ENCODE peak calls at places on chromosome 14, in five cellular contexts. B, L, G, E and O are unnamed samples.

GRCh38 chr14:66572836-66573235 is 64.9 kb downstream of the GPHN start:
- DNase-seq in L (no peak), G (peak), B (no peak), E (no peak), O (no peak)

GRCh38 chr14:66003082-66003740 is 483.0 kb upstream of the CCDC196 start:
- DNase-seq in B (no peak), G (no peak), E (no peak), L (no peak), O (no peak)

GRCh38 chr14:32941668-32942065 is 3.0 kb downstream of the NPAS3 start:
- DNase-seq in B (no peak), E (no peak), G (no peak), L (no peak), O (no peak)

GRCh38 chr14:73764881-73765280 is 50.7 kb upstream of the PNMA1 start:
- DNase-seq in L (no peak), E (peak), B (no peak), G (no peak), O (no peak)

GRCh38 chr14:55684956-55685584 is 105.1 kb downstream of the KTN1 start:
- DNase-seq in G (peak), B (no peak), L (no peak), E (no peak), O (no peak)

GRCh38 chr14:72049462-72049861 is 117.2 kb downstream of the RGS6 start:
- DNase-seq in L (no peak), G (no peak), B (no peak), E (no peak), O (no peak)

GRCh38 chr14:76352639-76353281 is 23.2 kb upstream of the ESRRB start:
- DNase-seq in B (peak), E (no peak), G (peak), L (no peak), O (no peak)

GRCh38 chr14:66043921-66044320 is 442.2 kb upstream of the CCDC196 start:
- DNase-seq in G (no peak), L (no peak), E (no peak), B (no peak), O (peak)

GRCh38 chr14:74875941-74876913 is at the start of gene PROX2:
- DNase-seq in L (no peak), G (no peak), E (no peak), B (no peak), O (no peak)

GRCh38 chr14:36820901-36821300 is 159.2 kb downstream of the PAX9 start:
- DNase-seq in E (no peak), G (no peak), B (no peak), L (no peak), O (no peak)

GRCh38 chr14:22588419-22589095 is 467 bp downstream of the DAD1 start:
- DNase-seq in G (no peak), L (no peak), B (no peak), E (no peak), O (no peak)

GRCh38 chr14:24542346-24542936 is 33.6 kb downstream of the CTSG start:
- DNase-seq in G (peak), B (no peak), E (no peak), L (no peak), O (no peak)

GRCh38 chr14:103527408-103528157 is 1.4 kb upstream of the TRMT61A start:
- DNase-seq in L (no peak), E (no peak), B (peak), G (no peak), O (no peak)

GRCh38 chr14:73502017-73502619 is 11.4 kb downstream of the RIOX1 start:
- DNase-seq in L (no peak), B (no peak), G (peak), E (no peak), O (no peak)

GRCh38 chr14:103141117-103141796 is 18.0 kb downstream of the TNFAIP2 start:
- DNase-seq in E (no peak), G (peak), L (no peak), B (no peak), O (no peak)

GRCh38 chr14:61498811-61499210 is 177.4 kb downstream of the PRKCH start:
- DNase-seq in B (no peak), G (peak), L (no peak), E (no peak), O (peak)

GRCh38 chr14:105061428-105062047 is 3.7 kb downstream of the GPR132 start:
- DNase-seq in L (no peak), G (no peak), E (no peak), B (no peak), O (no peak)

GRCh38 chr14:92560106-92560865 is 46.7 kb downstream of the RIN3 start:
- DNase-seq in E (no peak), L (no peak), G (no peak), B (no peak), O (no peak)

GRCh38 chr14:103704708-103705107 is 10.5 kb downstream of the XRCC3 start:
- DNase-seq in G (no peak), B (no peak), E (no peak), L (no peak), O (no peak)

GRCh38 chr14:97456958-97457357 is 659.8 kb downstream of the VRK1 start:
- DNase-seq in B (no peak), L (no peak), E (no peak), G (no peak), O (no peak)

GRCh38 chr14:21107360-21107781 is 6.5 kb downstream of the TMEM253 start:
- DNase-seq in L (no peak), E (no peak), G (peak), B (peak), O (no peak)

GRCh38 chr14:100083706-100084105 is 18.5 kb downstream of the EVL start:
- DNase-seq in L (no peak), G (no peak), B (no peak), E (no peak), O (peak)

GRCh38 chr14:76574416-76574815 is 186.9 kb upstream of the VASH1 start:
- DNase-seq in E (no peak), B (no peak), G (no peak), L (no peak), O (no peak)

GRCh38 chr14:34085695-34086094 is 134.8 kb upstream of the EGLN3 start:
- DNase-seq in G (no peak), E (no peak), B (no peak), L (no peak), O (no peak)

GRCh38 chr14:49986344-49987014 is 93.6 kb downstream of the ARF6 start:
- DNase-seq in E (no peak), B (no peak), G (no peak), L (no peak), O (no peak)

GRCh38 chr14:86364634-86365033 is 834.7 kb downstream of the FLRT2 start:
- DNase-seq in L (no peak), G (no peak), E (no peak), B (no peak), O (no peak)

GRCh38 chr14:95126906-95127530 is 30.3 kb downstream of the DICER1 start:
- DNase-seq in E (no peak), G (no peak), L (no peak), B (no peak), O (no peak)

GRCh38 chr14:58703149-58703509 is 65.4 kb downstream of the DACT1 start:
- DNase-seq in E (no peak), B (no peak), L (no peak), G (no peak), O (no peak)
- TF ChIP-seq CTCF in E (no peak), B (no peak), L (no peak), G (no peak), O (no peak)

DNA sequence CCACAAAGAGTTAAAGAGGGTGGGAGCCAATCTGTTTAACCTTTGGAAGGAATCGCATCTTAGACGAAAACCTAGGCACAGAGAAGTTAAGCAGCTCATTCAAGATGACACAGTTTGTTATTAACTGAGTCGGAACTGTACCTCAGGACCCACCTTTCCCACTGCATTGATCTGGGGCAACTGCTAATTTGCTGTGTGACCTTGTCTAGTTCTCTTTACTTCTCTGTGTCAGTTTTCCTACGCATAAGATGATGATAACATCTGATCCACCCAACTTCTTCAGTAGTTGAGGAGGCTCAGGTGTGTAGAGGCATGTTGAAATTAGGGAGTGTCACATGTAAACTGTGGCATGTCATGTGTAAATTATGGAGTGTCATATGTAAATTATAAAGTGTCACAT is 186.2 kb downstream of the ZFP36L1 start:
- DNase-seq in G (no peak), L (no peak), E (no peak), B (no peak), O (no peak)
- H3K4me3 ChIP-seq in G (no peak), L (no peak), E (no peak), B (no peak), O (no peak)

DNA sequence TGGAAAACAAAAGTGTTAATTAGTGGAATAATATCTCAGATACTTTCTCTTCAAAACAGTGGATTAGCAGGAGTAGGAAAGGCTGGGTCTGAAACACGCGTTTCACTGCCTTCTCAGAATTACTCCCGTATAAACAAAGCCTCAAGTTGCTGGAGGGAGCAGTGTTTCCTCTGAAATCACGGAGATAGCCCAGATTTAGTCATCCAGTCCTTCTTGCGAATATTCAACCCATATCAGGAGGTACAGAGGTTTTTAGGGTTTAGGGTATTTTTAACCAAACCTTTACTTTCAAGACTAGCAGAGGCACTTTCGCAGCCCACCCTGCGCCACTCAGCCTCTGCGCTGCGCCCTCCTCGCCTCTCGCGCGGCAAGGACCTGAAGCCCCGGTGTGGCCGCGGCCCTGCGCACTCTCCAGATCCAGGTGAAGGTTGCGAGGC is 2.1 kb upstream of the SAMD4A start:
- DNase-seq in E (no peak), B (peak), L (no peak), G (peak), O (no peak)
- TF ChIP-seq CTCF in E (no peak), B (no peak), L (no peak), G (no peak), O (no peak)

GRCh38 chr14:50998612-50999011 is 54.3 kb upstream of the PYGL start:
- DNase-seq in G (no peak), E (no peak), L (no peak), B (no peak), O (no peak)
- H3K4me3 ChIP-seq in G (no peak), E (no peak), L (no peak), B (no peak), O (no peak)